ENCODE peak calls at places on chromosomes 11 and 22, in nine cellular contexts. One of them, this sample, is unnamed.

GRCh38 chr11:15765530-15765929 is 590.8 kb downstream of the SOX6 start:
- DNase-seq in tibial nerve: no peak
- DNase-seq in ovary: no peak
- DNase-seq in spleen: no peak
- DNase-seq in stomach: no peak
- DNase-seq in transverse colon: no peak
- DNase-seq in HCT116: no peak
- DNase-seq in esophagus squamous epithelium: no peak
- DNase-seq in body of pancreas: no peak
- DNase-seq in this sample: no peak

GRCh38 chr11:63680842-63681207 is 475 bp upstream of the RTN3 start:
- DNase-seq in ovary: no peak
- DNase-seq in HCT116: no peak
- DNase-seq in transverse colon: no peak
- DNase-seq in tibial nerve: no peak
- DNase-seq in body of pancreas: no peak
- DNase-seq in spleen: no peak
- DNase-seq in esophagus squamous epithelium: no peak
- DNase-seq in stomach: no peak
- DNase-seq in this sample: no peak

GRCh38 chr11:62372871-62373270 is 35.6 kb downstream of the ASRGL1 start:
- DNase-seq in spleen: no peak
- DNase-seq in tibial nerve: no peak
- DNase-seq in HCT116: no peak
- DNase-seq in ovary: no peak
- DNase-seq in body of pancreas: no peak
- DNase-seq in esophagus squamous epithelium: no peak
- DNase-seq in stomach: no peak
- DNase-seq in transverse colon: no peak
- DNase-seq in this sample: no peak

GRCh38 chr11:34824425-34824824 is 91.8 kb downstream of the APIP start:
- DNase-seq in spleen: no peak
- DNase-seq in tibial nerve: no peak
- DNase-seq in stomach: no peak
- DNase-seq in esophagus squamous epithelium: no peak
- DNase-seq in HCT116: no peak
- DNase-seq in body of pancreas: no peak
- DNase-seq in transverse colon: no peak
- DNase-seq in ovary: no peak
- DNase-seq in this sample: no peak

GRCh38 chr11:58999291-58999680 is 60.0 kb downstream of the GLYATL1 start:
- DNase-seq in stomach: no peak
- DNase-seq in body of pancreas: peak; percentile 35
- DNase-seq in spleen: no peak
- DNase-seq in HCT116: no peak
- DNase-seq in ovary: no peak
- DNase-seq in esophagus squamous epithelium: no peak
- DNase-seq in transverse colon: no peak
- DNase-seq in tibial nerve: no peak
- DNase-seq in this sample: no peak

GRCh38 chr11:94272738-94273313 is 31.6 kb upstream of the IZUMO1R start:
- DNase-seq in stomach: no peak
- DNase-seq in esophagus squamous epithelium: no peak
- DNase-seq in body of pancreas: peak; percentile 4
- DNase-seq in spleen: no peak
- DNase-seq in HCT116: no peak
- DNase-seq in ovary: no peak
- DNase-seq in transverse colon: no peak
- DNase-seq in tibial nerve: no peak
- DNase-seq in this sample: peak; percentile 70

GRCh38 chr11:84924290-84924689 is 702.9 kb downstream of the DLG2 start:
- DNase-seq in esophagus squamous epithelium: no peak
- DNase-seq in spleen: no peak
- DNase-seq in transverse colon: no peak
- DNase-seq in tibial nerve: no peak
- DNase-seq in HCT116: no peak
- DNase-seq in stomach: no peak
- DNase-seq in ovary: no peak
- DNase-seq in body of pancreas: no peak
- DNase-seq in this sample: no peak

GRCh38 chr11:103803062-103803461 is 233.4 kb upstream of the DDI1 start:
- DNase-seq in transverse colon: no peak
- DNase-seq in tibial nerve: no peak
- DNase-seq in esophagus squamous epithelium: no peak
- DNase-seq in stomach: no peak
- DNase-seq in spleen: no peak
- DNase-seq in ovary: no peak
- DNase-seq in HCT116: no peak
- DNase-seq in body of pancreas: no peak
- DNase-seq in this sample: no peak

GRCh38 chr22:42969348-42969975 is 45.5 kb downstream of the PACSIN2 start:
- DNase-seq in stomach: no peak
- DNase-seq in body of pancreas: no peak
- DNase-seq in transverse colon: no peak
- DNase-seq in ovary: no peak
- DNase-seq in esophagus squamous epithelium: no peak
- DNase-seq in spleen: no peak
- DNase-seq in HCT116: no peak
- DNase-seq in tibial nerve: no peak
- DNase-seq in this sample: no peak

GRCh38 chr11:94283678-94284077 is 20.7 kb upstream of the IZUMO1R start:
- DNase-seq in stomach: no peak
- DNase-seq in spleen: no peak
- DNase-seq in esophagus squamous epithelium: no peak
- DNase-seq in ovary: no peak
- DNase-seq in tibial nerve: no peak
- DNase-seq in transverse colon: no peak
- DNase-seq in body of pancreas: no peak
- DNase-seq in HCT116: no peak
- DNase-seq in this sample: no peak

GRCh38 chr11:76678316-76678715 is 7.8 kb upstream of the LRRC32 start:
- DNase-seq in stomach: no peak
- DNase-seq in HCT116: no peak
- DNase-seq in transverse colon: no peak
- DNase-seq in body of pancreas: no peak
- DNase-seq in ovary: no peak
- DNase-seq in spleen: no peak
- DNase-seq in tibial nerve: no peak
- DNase-seq in esophagus squamous epithelium: no peak
- DNase-seq in this sample: no peak

GRCh38 chr22:40043086-40043485 is 48.3 kb downstream of the FAM83F start:
- DNase-seq in body of pancreas: peak; percentile 87
- DNase-seq in HCT116: no peak
- DNase-seq in spleen: no peak
- DNase-seq in esophagus squamous epithelium: no peak
- DNase-seq in transverse colon: peak; percentile 52
- DNase-seq in ovary: peak; percentile 38
- DNase-seq in stomach: no peak
- DNase-seq in tibial nerve: no peak
- DNase-seq in this sample: no peak

GRCh38 chr22:44246615-44247326 is 66.0 kb downstream of the SHISAL1 start:
- DNase-seq in HCT116: no peak
- DNase-seq in spleen: no peak
- DNase-seq in esophagus squamous epithelium: no peak
- DNase-seq in body of pancreas: no peak
- DNase-seq in ovary: no peak
- DNase-seq in tibial nerve: no peak
- DNase-seq in transverse colon: no peak
- DNase-seq in stomach: peak; percentile 14
- DNase-seq in this sample: no peak

GRCh38 chr22:44247923-44248892 is 64.5 kb downstream of the SHISAL1 start:
- DNase-seq in esophagus squamous epithelium: no peak
- DNase-seq in ovary: no peak
- DNase-seq in HCT116: no peak
- DNase-seq in stomach: peak; percentile 17
- DNase-seq in transverse colon: no peak
- DNase-seq in spleen: no peak
- DNase-seq in body of pancreas: no peak
- DNase-seq in tibial nerve: no peak
- DNase-seq in this sample: no peak

GRCh38 chr22:44249376-44250147 is 63.2 kb downstream of the SHISAL1 start:
- DNase-seq in transverse colon: no peak
- DNase-seq in ovary: no peak
- DNase-seq in body of pancreas: no peak
- DNase-seq in esophagus squamous epithelium: no peak
- DNase-seq in spleen: no peak
- DNase-seq in HCT116: no peak
- DNase-seq in tibial nerve: no peak
- DNase-seq in stomach: peak; percentile 2
- DNase-seq in this sample: no peak

GRCh38 chr22:44247346-44247745 is 65.4 kb downstream of the SHISAL1 start:
- DNase-seq in transverse colon: no peak
- DNase-seq in spleen: no peak
- DNase-seq in body of pancreas: no peak
- DNase-seq in tibial nerve: no peak
- DNase-seq in ovary: no peak
- DNase-seq in esophagus squamous epithelium: no peak
- DNase-seq in HCT116: no peak
- DNase-seq in stomach: peak; percentile 3
- DNase-seq in this sample: no peak

GRCh38 chr22:44248926-44249325 is 63.8 kb downstream of the SHISAL1 start:
- DNase-seq in ovary: no peak
- DNase-seq in transverse colon: no peak
- DNase-seq in spleen: no peak
- DNase-seq in esophagus squamous epithelium: no peak
- DNase-seq in body of pancreas: no peak
- DNase-seq in stomach: peak; percentile 14
- DNase-seq in tibial nerve: no peak
- DNase-seq in HCT116: no peak
- DNase-seq in this sample: no peak
- H3K27me3 ChIP-seq in ovary: no peaks in the 10 kb centered on the region
- H3K27me3 ChIP-seq in transverse colon: no peaks in the 10 kb centered on the region
- H3K27me3 ChIP-seq in spleen: no peaks in the 10 kb centered on the region
- H3K27me3 ChIP-seq in esophagus squamous epithelium: peaks cover 53% of the 10 kb centered on the region
- H3K27me3 ChIP-seq in body of pancreas: no peaks in the 10 kb centered on the region
- H3K27me3 ChIP-seq in stomach: no peaks in the 10 kb centered on the region
- H3K27me3 ChIP-seq in tibial nerve: no peaks in the 10 kb centered on the region
- H3K27me3 ChIP-seq in HCT116: peaks cover 3% of the 10 kb centered on the region
- H3K27me3 ChIP-seq in this sample: no peaks in the 10 kb centered on the region

GRCh38 chr11:125071831-125072209 is 8.7 kb downstream of the SLC37A2 start:
- DNase-seq in body of pancreas: no peak
- DNase-seq in HCT116: no peak
- DNase-seq in tibial nerve: no peak
- DNase-seq in transverse colon: no peak
- DNase-seq in stomach: no peak
- DNase-seq in esophagus squamous epithelium: no peak
- DNase-seq in spleen: peak; percentile 72
- DNase-seq in ovary: no peak
- DNase-seq in this sample: no peak
- H3K27ac ChIP-seq in body of pancreas: no peak overlapping the region
- H3K27ac ChIP-seq in HCT116: no peak overlapping the region
- H3K27ac ChIP-seq in tibial nerve: no peak overlapping the region
- H3K27ac ChIP-seq in transverse colon: peak overlapping the region; percentile 45
- H3K27ac ChIP-seq in stomach: peak overlapping the region; percentile 67
- H3K27ac ChIP-seq in esophagus squamous epithelium: peak overlapping the region; percentile 74
- H3K27ac ChIP-seq in spleen: peak overlapping the region; percentile 89
- H3K27ac ChIP-seq in ovary: no peak overlapping the region
- H3K27ac ChIP-seq in this sample: no peak overlapping the region

GRCh38 chr22:20657963-20658362 is 116.0 kb upstream of the SERPIND1 start:
- DNase-seq in ovary: no peak
- DNase-seq in stomach: no peak
- DNase-seq in body of pancreas: no peak
- DNase-seq in spleen: no peak
- DNase-seq in esophagus squamous epithelium: no peak
- DNase-seq in tibial nerve: no peak
- DNase-seq in HCT116: no peak
- DNase-seq in transverse colon: no peak
- DNase-seq in this sample: no peak

GRCh38 chr22:20654343-20655208 is 119.3 kb upstream of the SERPIND1 start:
- DNase-seq in ovary: no peak
- DNase-seq in stomach: no peak
- DNase-seq in esophagus squamous epithelium: no peak
- DNase-seq in spleen: no peak
- DNase-seq in tibial nerve: no peak
- DNase-seq in HCT116: no peak
- DNase-seq in body of pancreas: no peak
- DNase-seq in transverse colon: no peak
- DNase-seq in this sample: no peak

GRCh38 chr22:20656902-20657836 is 116.7 kb upstream of the SERPIND1 start:
- DNase-seq in transverse colon: no peak
- DNase-seq in tibial nerve: no peak
- DNase-seq in body of pancreas: no peak
- DNase-seq in stomach: no peak
- DNase-seq in ovary: no peak
- DNase-seq in HCT116: peak; percentile 6
- DNase-seq in spleen: no peak
- DNase-seq in esophagus squamous epithelium: no peak
- DNase-seq in this sample: no peak

GRCh38 chr22:20655623-20656022 is 118.3 kb upstream of the SERPIND1 start:
- DNase-seq in stomach: no peak
- DNase-seq in ovary: no peak
- DNase-seq in tibial nerve: no peak
- DNase-seq in body of pancreas: no peak
- DNase-seq in HCT116: no peak
- DNase-seq in spleen: no peak
- DNase-seq in esophagus squamous epithelium: no peak
- DNase-seq in transverse colon: no peak
- DNase-seq in this sample: no peak

DNA sequence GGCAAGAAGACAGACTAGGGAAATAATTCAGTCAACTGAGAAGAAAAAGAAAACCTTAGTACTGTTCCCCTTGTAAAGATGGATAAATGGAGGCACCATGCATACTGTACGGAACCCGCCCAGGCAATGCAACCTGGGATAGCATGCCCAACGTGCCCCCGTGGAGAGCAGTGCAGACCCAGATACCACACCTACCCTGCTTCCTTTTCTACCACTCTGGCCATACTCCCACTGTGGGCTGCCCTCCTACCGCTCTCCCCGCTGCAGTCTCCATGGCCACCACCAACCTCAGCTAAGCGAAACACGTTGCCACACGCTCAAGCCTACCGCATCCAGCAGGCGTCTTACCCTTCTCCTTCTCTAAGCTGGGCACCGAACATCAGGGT is 117.4 kb upstream of the SERPIND1 start:
- DNase-seq in transverse colon: no peak
- DNase-seq in spleen: no peak
- DNase-seq in esophagus squamous epithelium: no peak
- DNase-seq in stomach: no peak
- DNase-seq in tibial nerve: no peak
- DNase-seq in HCT116: no peak
- DNase-seq in body of pancreas: no peak
- DNase-seq in ovary: no peak
- DNase-seq in this sample: no peak
- TF ChIP-seq POLR2A in transverse colon: no peak
- TF ChIP-seq POLR2A in spleen: no peak
- TF ChIP-seq POLR2A in esophagus squamous epithelium: no peak
- TF ChIP-seq POLR2A in stomach: no peak
- TF ChIP-seq POLR2A in tibial nerve: no peak
- TF ChIP-seq POLR2A in HCT116: no peak
- TF ChIP-seq POLR2A in body of pancreas: no peak
- TF ChIP-seq POLR2A in ovary: no peak
- TF ChIP-seq POLR2A in this sample: no peak

DNA sequence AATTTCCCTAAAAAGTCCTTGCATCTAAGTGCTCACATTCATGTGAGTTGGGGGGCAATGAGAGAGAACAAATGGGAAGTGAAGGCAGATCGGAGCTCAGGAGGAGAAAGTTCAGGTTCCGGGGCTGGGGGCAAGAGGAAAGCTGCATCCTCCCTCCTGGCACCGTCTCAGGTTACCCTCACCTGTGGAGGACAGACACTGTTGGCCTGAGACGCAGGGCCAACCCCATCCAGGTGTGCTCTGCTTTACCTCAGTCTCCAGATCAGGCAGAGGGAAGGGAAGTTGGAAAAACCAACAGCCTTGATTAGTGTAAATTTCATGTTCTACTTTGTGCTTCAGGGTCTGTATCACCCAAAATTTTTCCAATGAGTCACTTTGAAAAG is 146.9 kb downstream of the TRIM29 start:
- DNase-seq in spleen: no peak
- DNase-seq in ovary: no peak
- DNase-seq in esophagus squamous epithelium: no peak
- DNase-seq in HCT116: no peak
- DNase-seq in stomach: no peak
- DNase-seq in body of pancreas: no peak
- DNase-seq in tibial nerve: no peak
- DNase-seq in transverse colon: no peak
- DNase-seq in this sample: no peak
- H3K27me3 ChIP-seq in spleen: no peaks in the 10 kb centered on the region
- H3K27me3 ChIP-seq in ovary: no peaks in the 10 kb centered on the region
- H3K27me3 ChIP-seq in esophagus squamous epithelium: no peaks in the 10 kb centered on the region
- H3K27me3 ChIP-seq in HCT116: no peaks in the 10 kb centered on the region
- H3K27me3 ChIP-seq in stomach: no peaks in the 10 kb centered on the region
- H3K27me3 ChIP-seq in body of pancreas: no peaks in the 10 kb centered on the region
- H3K27me3 ChIP-seq in tibial nerve: no peaks in the 10 kb centered on the region
- H3K27me3 ChIP-seq in transverse colon: no peaks in the 10 kb centered on the region
- H3K27me3 ChIP-seq in this sample: peaks cover 3% of the 10 kb centered on the region